ENCODE peak calls at places on chromosomes 16 and 17, in four cellular contexts. W is choroid plexus epithelial cell, B is GM04503, I is T-cell. N is an unnamed sample.

GRCh38 chr17:3888343-3889171 is 4.3 kb downstream of the CAMKK1 start:
- DNase-seq in W (peak), I (no peak), B (peak), N (peak)

GRCh38 chr16:72202014-72202413 is 30.1 kb upstream of the PMFBP1 start:
- DNase-seq in W (no peak), B (no peak), I (no peak), N (no peak)

GRCh38 chr16:1990336-1991134 is 765 bp downstream of the SYNGR3 start:
- DNase-seq in W (no peak), B (no peak), I (no peak), N (no peak)

GRCh38 chr17:36813357-36813756 is 123.9 kb upstream of the LHX1 start:
- DNase-seq in I (no peak), B (no peak), W (no peak), N (no peak)

GRCh38 chr17:65231662-65232335 is 94.6 kb downstream of the RGS9 start:
- DNase-seq in I (peak), W (peak), B (peak), N (peak)

GRCh38 chr17:40281663-40282062 is 6.0 kb upstream of the CDC6 start:
- DNase-seq in B (no peak), I (no peak), W (peak), N (no peak)

GRCh38 chr17:49224198-49224996 is 6.2 kb downstream of the PHOSPHO1 start:
- DNase-seq in W (no peak), B (no peak), I (peak), N (no peak)

GRCh38 chr16:87333101-87333500 is 15.9 kb upstream of the C16orf95 start:
- DNase-seq in I (no peak), B (no peak), W (no peak), N (no peak)

N was measured in AG04449.